ENCODE peak calls at places on chromosomes 5 and 9, in four cellular contexts. R is tibial artery, B is foreskin keratinocyte, L is HL-60. E is an unnamed sample.

GRCh38 chr5:163504091-163504931 is 1.1 kb upstream of the MAT2B start:
- DNase-seq in R (peak), L (peak), B (peak), E (peak)

GRCh38 chr5:170538970-170539586 is 35.3 kb downstream of the KCNIP1 start:
- DNase-seq in B (no peak), R (peak), L (peak), E (no peak)

GRCh38 chr5:95184924-95185323 is 100.0 kb downstream of the MCTP1 start:
- DNase-seq in B (no peak), L (peak), R (no peak), E (no peak)

GRCh38 chr9:5629312-5630037 is 568 bp downstream of the RIC1 start:
- DNase-seq in B (peak), L (peak), R (peak), E (peak)

GRCh38 chr5:181223729-181224389 is 778 bp downstream of the TRIM41 start:
- DNase-seq in R (no peak), B (no peak), L (peak), E (no peak)

GRCh38 chr5:150644496-150644895 is 4.0 kb downstream of the SYNPO start:
- DNase-seq in R (peak), B (no peak), L (no peak), E (no peak)

GRCh38 chr5:42250-42649 is 49.7 kb upstream of the PLEKHG4B start:
- DNase-seq in L (peak), R (no peak), B (peak), E (no peak)

GRCh38 chr9:14424323-14424722 is 110.4 kb upstream of the NFIB start:
- DNase-seq in B (no peak), R (no peak), L (no peak), E (no peak)

GRCh38 chr5:130912088-130912487 is 253.0 kb downstream of the HINT1 start:
- DNase-seq in R (no peak), B (peak), L (no peak), E (no peak)

GRCh38 chr5:18285257-18285656 is 651.0 kb downstream of the TAF11L14 start:
- DNase-seq in R (no peak), B (no peak), L (no peak), E (no peak)

GRCh38 chr9:70303268-70303667 is 44.5 kb downstream of the SMC5 start:
- DNase-seq in L (no peak), R (no peak), B (no peak), E (no peak)

GRCh38 chr5:159903134-159903533 is 13.1 kb upstream of the ADRA1B start:
- DNase-seq in B (no peak), L (no peak), R (no peak), E (no peak)

GRCh38 chr9:133261753-133262120 is 13.3 kb downstream of the ABO start:
- DNase-seq in B (no peak), R (peak), L (no peak), E (no peak)

GRCh38 chr5:180109920-180110319 is 38.4 kb upstream of the RNF130 start:
- DNase-seq in L (no peak), R (peak), B (no peak), E (peak)

GRCh38 chr9:119841005-119841404 is 471.8 kb upstream of the BRINP1 start:
- DNase-seq in B (no peak), L (no peak), R (no peak), E (no peak)

GRCh38 chr5:79847561-79847960 is 143.5 kb downstream of the MTX3 start:
- DNase-seq in L (no peak), R (no peak), B (no peak), E (no peak)

GRCh38 chr9:87290241-87290700 is 207.4 kb upstream of the DAPK1 start:
- DNase-seq in B (no peak), R (no peak), L (no peak), E (no peak)
- TF ChIP-seq CTCF in B (peak), R (no peak), L (no peak), E (no peak)

GRCh38 chr9:90044263-90044662 is 439.5 kb downstream of the GADD45G start:
- DNase-seq in L (no peak), B (no peak), R (no peak), E (no peak)

GRCh38 chr9:90047828-90048227 is 443.0 kb downstream of the GADD45G start:
- DNase-seq in B (no peak), R (no peak), L (no peak), E (no peak)

GRCh38 chr9:90038778-90039177 is 434.0 kb downstream of the GADD45G start:
- DNase-seq in L (no peak), R (no peak), B (no peak), E (no peak)

GRCh38 chr9:90046317-90046861 is 441.6 kb downstream of the GADD45G start:
- DNase-seq in R (no peak), B (no peak), L (no peak), E (no peak)

GRCh38 chr9:90044710-90045151 is 439.9 kb downstream of the GADD45G start:
- DNase-seq in B (no peak), L (no peak), R (no peak), E (no peak)
- H3K27ac ChIP-seq in B (no peak), L (no peak), R (no peak), E (no peak)

GRCh38 chr9:88110026-88110425 is 28.2 kb downstream of the SPATA31C2 start:
- DNase-seq in L (no peak), B (no peak), R (no peak), E (no peak)

GRCh38 chr9:88108779-88109178 is 29.5 kb downstream of the SPATA31C2 start:
- DNase-seq in R (no peak), L (no peak), B (no peak), E (no peak)

DNA sequence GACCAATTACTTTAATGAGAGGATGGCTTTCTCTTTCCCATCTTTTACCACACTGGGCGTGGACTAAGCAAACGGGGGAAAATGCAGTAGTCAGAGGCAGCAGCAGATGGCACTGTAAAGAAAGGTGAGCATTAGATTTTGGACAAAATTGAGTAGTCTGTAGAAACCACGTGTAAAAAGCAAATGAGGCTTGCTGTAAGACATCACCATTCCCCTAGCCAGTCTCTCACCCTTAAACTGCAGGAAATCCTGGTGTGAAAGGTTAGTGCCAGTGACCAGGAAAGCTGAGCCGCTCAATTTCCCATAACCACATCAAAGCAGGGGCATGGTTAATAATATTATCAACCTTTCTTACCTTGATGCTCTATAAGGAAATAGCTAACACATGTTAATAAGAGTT is 31.8 kb downstream of the SPATA31C2 start:
- DNase-seq in L (no peak), R (no peak), B (peak), E (no peak)
- TF ChIP-seq CTCF in L (peak), R (peak), B (peak), E (peak)

DNA sequence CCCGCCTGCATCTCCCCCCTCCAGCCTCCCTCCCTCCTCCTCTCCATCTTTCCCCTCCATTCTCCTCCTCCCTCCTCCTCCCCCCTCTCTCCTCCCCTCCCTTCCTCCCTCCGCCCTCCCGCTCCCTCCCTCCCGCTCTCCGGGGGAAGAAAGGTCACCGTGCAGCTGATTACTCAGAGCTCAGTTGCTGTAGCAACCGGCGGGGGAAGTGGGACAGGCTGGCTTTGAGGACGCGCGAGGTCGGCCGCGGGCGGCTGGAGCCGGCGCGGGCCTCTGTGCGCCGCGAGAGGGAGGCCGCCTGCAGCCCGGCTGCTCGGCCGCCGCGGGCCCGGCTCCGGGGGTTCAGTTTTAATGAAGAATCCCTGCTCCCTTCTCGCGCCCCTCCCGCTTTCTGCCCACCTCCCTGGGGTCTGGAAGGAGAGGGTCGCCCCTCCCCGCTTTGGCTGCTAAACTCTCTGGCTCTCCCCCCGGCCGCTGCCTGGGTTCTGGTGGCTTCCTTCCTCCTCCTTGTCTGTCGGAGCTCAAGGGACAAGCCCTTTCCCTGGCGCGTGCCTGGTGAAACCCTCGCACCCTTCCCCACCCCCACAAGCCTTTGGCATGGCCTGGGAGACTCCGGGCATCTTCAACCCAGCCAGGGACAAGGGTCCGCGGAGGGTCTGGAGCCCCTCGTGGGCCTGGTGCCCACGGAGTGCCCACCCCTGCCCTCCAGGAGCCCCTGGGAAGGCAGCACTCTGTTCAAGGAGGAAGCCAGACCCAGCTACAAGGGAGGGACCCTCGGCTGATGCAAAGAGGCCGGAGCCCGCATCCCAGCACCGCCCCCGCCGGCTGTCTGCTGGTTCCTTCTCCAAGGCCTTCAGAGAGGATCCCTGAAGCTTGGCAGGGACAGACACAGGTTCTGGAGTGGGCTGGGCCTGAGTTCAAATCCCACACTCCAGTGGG is 160.3 kb downstream of the C9orf50 start:
- DNase-seq in B (peak), L (peak), R (peak), E (peak)
- H3K27ac ChIP-seq in B (no peak), L (peak), R (peak), E (peak)

DNA sequence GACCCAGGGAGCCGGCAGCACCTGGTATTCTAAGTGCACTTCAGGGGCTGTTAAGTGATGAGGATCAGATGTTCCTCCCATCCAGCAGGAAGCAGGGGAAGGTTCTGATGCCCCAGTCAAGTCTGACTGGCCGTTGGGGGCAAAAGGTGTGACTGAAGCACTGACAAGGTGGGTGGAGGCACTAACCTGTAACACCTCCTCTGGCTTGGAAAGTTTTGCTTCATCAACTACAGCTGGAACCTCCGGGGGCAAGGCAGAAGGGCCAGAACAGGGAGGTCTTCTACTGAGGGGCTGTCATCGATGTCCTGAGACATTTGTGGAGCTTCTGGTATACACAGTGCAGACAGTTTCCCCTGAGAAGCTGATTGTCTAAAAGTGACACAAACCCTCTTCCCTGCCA is 24.7 kb upstream of the PHF19 start:
- DNase-seq in L (no peak), R (no peak), B (no peak), E (no peak)
- TF ChIP-seq CTCF in L (no peak), R (no peak), B (no peak), E (no peak)

GRCh38 chr9:37531699-37532098 is 44.5 kb downstream of the FBXO10 start:
- DNase-seq in R (no peak), B (no peak), L (peak), E (no peak)

GRCh38 chr9:37538099-37538498 is 38.1 kb downstream of the FBXO10 start:
- DNase-seq in R (no peak), B (no peak), L (no peak), E (no peak)

GRCh38 chr9:37539634-37540033 is 36.5 kb downstream of the FBXO10 start:
- DNase-seq in B (no peak), R (no peak), L (no peak), E (no peak)

GRCh38 chr9:37534901-37535300 is 41.3 kb downstream of the FBXO10 start:
- DNase-seq in L (no peak), R (no peak), B (no peak), E (no peak)

DNA sequence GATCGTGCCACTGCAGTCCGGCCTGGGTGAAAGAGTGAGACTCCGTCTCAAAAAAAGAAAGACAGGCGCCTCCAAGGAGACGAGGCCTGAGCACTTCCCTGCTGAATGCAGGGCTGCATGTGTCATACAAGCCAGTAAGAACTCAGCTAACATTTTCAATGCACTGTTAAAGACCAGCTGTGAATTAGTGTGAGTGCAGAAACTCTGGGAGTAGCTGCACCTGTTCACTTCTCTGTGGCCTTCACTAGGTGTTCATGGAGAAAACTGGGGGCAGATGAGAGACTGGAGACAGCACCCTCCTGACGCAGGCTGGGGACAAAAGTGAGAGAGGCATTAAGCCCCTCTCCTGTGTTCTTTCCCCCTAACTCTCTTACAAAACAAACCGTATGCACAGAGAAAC is 41.8 kb downstream of the FBXO10 start:
- DNase-seq in R (no peak), B (no peak), L (no peak), E (no peak)
- H3K27ac ChIP-seq in R (no peak), B (no peak), L (no peak), E (no peak)

GRCh38 chr5:133556551-133556950 is 55.8 kb downstream of the FSTL4 start:
- DNase-seq in L (no peak), B (no peak), R (no peak), E (no peak)
- TF ChIP-seq CTCF in L (no peak), B (no peak), R (no peak), E (no peak)